ENCODE peak calls at places on chromosomes 3 and 15, in five cellular contexts. L is lower lobe of right lung, E is IMR-90, S is psoas muscle, C is tibial artery. D is an unnamed sample. For H3K27me3, the result is how much of the 10 kb centered on the place peaks cover.

GRCh38 chr3:138259126-138259525 is 70.5 kb downstream of the NME9 start:
- DNase-seq in C (no peak), E (no peak), L (no peak), S (no peak), D (no peak)

GRCh38 chr3:70245746-70246525 is 66.5 kb downstream of the MDFIC2 start:
- DNase-seq in E (no peak), L (no peak), S (no peak), C (no peak), D (no peak)

GRCh38 chr15:90471126-90471525 is 58.6 kb upstream of the CRTC3 start:
- DNase-seq in E (no peak), L (no peak), S (no peak), C (no peak), D (no peak)

GRCh38 chr15:75644376-75644775 is 3.3 kb upstream of the SNX33 start:
- DNase-seq in C (no peak), E (peak), S (no peak), L (no peak), D (no peak)

GRCh38 chr15:95872366-95872771 is 458.1 kb upstream of the NR2F2 start:
- DNase-seq in S (no peak), C (no peak), L (no peak), E (peak), D (peak)

GRCh38 chr15:77659350-77660321 is 26.9 kb upstream of the LINGO1 start:
- DNase-seq in L (peak), S (peak), E (peak), C (no peak), D (peak)

GRCh38 chr15:40909662-40910625 is 15.7 kb downstream of the VPS18 start:
- DNase-seq in L (peak), E (no peak), C (no peak), S (peak), D (no peak)

GRCh38 chr3:13077431-13078157 is 4.4 kb upstream of the IQSEC1 start:
- DNase-seq in C (peak), S (peak), L (no peak), E (no peak), D (no peak)

GRCh38 chr3:185824051-185824466 is 783 bp downstream of the IGF2BP2 start:
- DNase-seq in S (no peak), E (no peak), L (peak), C (no peak), D (no peak)

DNA sequence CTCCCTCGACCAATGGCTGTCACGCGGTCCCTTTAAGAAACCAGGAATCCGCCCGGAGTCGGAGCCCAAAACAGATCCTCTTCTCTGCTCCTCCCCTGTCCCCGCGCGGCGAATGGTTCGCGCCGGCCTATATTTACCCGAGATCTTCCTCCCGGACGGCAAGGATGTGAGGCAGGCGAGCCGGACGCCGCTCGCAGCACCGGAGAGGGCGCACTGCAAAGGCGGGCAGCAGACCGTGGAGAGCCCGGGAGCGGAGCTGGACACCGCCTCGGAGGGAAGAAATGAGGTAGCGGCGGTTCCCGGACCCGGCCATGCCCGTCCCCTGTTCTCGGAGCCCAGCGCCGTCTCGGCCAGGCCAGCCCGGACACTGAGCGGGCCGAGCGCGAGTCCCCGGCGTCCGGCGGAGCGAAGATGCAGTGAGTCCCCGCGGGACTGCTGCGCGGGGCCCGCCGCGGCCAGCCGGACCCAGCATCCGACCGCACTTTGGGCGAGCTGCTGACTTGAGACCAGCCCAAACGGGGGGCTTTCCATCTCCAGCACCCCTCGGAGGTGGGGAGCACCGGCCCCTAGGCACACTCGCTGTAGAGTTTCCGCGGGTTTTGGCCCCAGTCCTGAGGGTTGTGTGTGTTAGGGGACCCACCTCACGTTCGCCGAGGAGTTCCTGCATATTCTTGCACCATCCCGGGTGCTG is at the start of gene FAM43A:
- DNase-seq in C (peak), E (peak), L (peak), S (peak), D (no peak)
- TF ChIP-seq CTCF in C (peak), E (peak), L (peak), S (peak), D (peak)

GRCh38 chr3:149536429-149536828 is 61.9 kb downstream of the TM4SF4 start:
- DNase-seq in L (peak), S (peak), E (no peak), C (no peak), D (no peak)
- H3K4me3 ChIP-seq in L (no peak), S (peak), E (no peak), C (peak), D (no peak)

GRCh38 chr3:128473737-128474136 is 7.0 kb upstream of the DNAJB8 start:
- DNase-seq in S (no peak), L (no peak), E (no peak), C (no peak), D (no peak)

GRCh38 chr3:128472462-128473179 is 5.9 kb upstream of the DNAJB8 start:
- DNase-seq in E (no peak), S (no peak), L (no peak), C (no peak), D (no peak)

GRCh38 chr3:128471720-128472119 is 5.0 kb upstream of the DNAJB8 start:
- DNase-seq in S (no peak), E (no peak), C (no peak), L (no peak), D (no peak)

GRCh38 chr3:128475355-128475754 is 8.7 kb upstream of the DNAJB8 start:
- DNase-seq in L (no peak), E (no peak), S (no peak), C (no peak), D (no peak)

GRCh38 chr3:128473180-128473519 is 6.5 kb upstream of the DNAJB8 start:
- DNase-seq in C (no peak), L (no peak), E (no peak), S (no peak), D (no peak)
- H3K27me3 ChIP-seq in C (under half), L (under half), E (half or more), S (under half), D (under half)

GRCh38 chr15:64624242-64624641 is 151.1 kb downstream of the RBPMS2 start:
- DNase-seq in E (no peak), L (no peak), S (no peak), C (no peak), D (no peak)
- TF ChIP-seq CTCF in E (no peak), L (no peak), S (no peak), C (no peak), D (no peak)

DNA sequence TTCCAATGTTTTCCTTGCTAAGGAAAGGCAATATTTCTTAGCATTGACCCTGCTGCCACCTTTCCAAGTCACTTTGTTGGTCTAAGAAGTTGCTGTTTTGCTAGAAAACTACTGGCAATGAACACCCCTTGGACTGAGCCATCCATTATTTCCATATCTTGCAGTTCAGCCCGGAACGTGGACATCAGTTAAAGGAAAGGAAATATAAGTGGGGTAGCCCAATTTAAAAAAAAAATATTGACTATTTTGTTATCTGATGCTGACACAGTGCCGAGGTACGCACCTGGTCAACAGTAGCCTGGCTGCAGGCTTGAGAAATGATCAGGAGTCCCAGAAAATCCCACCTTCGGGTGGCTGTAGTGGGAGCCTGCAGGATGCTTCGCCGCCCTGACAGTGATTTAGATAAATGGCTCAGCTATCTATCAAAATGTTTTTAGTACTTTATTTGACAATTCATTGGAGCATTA is 1.4 kb downstream of the RARB start:
- DNase-seq in S (no peak), E (no peak), C (no peak), L (no peak), D (no peak)
- H3K4me3 ChIP-seq in S (peak), E (no peak), C (peak), L (peak), D (peak)

DNA sequence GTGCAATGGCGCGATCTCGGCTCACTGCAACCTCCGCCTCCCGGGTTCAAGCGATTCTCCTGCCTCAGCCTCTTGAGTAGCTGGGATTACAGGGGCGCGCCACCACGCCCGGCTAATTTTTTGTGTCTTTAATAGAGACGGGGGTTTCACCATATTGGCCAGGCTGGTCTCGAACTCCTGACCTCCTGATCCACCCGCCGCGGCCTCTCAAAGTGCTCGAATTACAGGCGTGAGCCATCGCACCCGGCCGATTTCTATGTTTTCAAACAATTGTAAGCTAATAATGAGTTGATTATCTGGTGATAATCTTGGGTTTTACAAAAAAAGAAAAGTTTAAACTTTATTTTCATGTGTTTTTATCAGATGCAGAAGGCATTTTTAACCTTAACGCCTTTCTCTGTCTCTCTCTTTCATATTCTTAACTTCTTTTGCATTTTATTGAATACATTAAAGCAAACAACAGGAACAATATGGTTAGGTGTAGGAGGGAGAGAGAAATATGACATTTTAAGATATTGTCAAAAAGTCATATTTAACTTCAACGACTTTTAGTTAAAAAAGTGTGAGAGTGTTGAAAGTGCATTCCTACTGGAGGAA is 3.2 kb upstream of the MEIS2 start:
- DNase-seq in L (no peak), E (no peak), C (no peak), S (no peak), D (no peak)
- H3K27me3 ChIP-seq in L (half or more), E (under half), C (under half), S (under half), D (under half)

DNA sequence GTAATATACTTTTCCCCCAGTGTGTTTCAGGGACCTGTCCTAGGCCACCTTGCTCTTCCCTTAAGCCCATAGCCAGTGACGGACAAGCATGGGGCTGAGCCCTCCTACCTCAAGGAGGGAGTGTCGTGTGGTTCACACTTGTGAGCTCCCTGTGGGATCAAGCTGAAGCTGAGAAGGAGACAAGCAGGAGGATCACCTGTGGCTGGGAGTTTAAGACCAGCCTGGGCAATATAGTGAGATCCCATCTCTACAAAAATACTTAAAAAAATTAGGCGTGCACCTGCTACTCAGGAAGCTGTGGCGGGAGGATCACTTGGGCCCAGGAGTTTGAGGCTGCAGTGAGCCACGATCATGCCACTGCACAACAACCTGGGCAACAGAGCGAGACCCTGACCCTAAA is 76.7 kb upstream of the RPL35A start:
- DNase-seq in S (no peak), L (no peak), E (no peak), C (no peak), D (no peak)
- TF ChIP-seq CTCF in S (no peak), L (no peak), E (no peak), C (no peak), D (no peak)

GRCh38 chr3:142209655-142210054 is 15.7 kb downstream of the GK5 start:
- DNase-seq in E (peak), S (no peak), C (peak), L (no peak), D (no peak)

GRCh38 chr3:142211034-142211433 is 14.4 kb downstream of the GK5 start:
- DNase-seq in L (no peak), E (no peak), C (no peak), S (no peak), D (no peak)

GRCh38 chr3:142213298-142213697 is 12.1 kb downstream of the GK5 start:
- DNase-seq in C (no peak), E (no peak), S (no peak), L (no peak), D (no peak)

GRCh38 chr3:142210608-142211007 is 14.8 kb downstream of the GK5 start:
- DNase-seq in L (no peak), C (no peak), E (no peak), S (no peak), D (no peak)

DNA sequence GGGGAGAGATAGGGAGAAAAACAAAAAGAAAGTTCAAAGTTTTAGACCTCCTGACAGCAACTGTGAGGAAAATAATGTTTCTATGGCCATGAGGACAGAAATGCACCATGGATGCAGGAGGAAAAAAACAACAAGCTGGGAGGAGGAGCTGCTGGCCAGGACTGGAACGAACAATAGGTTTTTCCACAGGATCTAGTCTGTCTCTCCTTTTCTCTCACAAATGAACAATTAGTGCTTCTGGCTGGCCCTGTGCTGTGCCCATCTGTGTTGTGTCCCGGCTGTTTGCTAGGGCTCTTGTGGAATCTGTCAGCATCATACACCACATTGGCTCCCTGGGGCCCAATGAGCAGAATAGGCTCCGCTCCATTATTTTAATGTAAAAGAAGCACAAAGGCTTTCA is 15.2 kb downstream of the GK5 start:
- DNase-seq in S (no peak), L (no peak), E (no peak), C (no peak), D (no peak)
- H3K4me3 ChIP-seq in S (no peak), L (no peak), E (no peak), C (no peak), D (no peak)

DNA sequence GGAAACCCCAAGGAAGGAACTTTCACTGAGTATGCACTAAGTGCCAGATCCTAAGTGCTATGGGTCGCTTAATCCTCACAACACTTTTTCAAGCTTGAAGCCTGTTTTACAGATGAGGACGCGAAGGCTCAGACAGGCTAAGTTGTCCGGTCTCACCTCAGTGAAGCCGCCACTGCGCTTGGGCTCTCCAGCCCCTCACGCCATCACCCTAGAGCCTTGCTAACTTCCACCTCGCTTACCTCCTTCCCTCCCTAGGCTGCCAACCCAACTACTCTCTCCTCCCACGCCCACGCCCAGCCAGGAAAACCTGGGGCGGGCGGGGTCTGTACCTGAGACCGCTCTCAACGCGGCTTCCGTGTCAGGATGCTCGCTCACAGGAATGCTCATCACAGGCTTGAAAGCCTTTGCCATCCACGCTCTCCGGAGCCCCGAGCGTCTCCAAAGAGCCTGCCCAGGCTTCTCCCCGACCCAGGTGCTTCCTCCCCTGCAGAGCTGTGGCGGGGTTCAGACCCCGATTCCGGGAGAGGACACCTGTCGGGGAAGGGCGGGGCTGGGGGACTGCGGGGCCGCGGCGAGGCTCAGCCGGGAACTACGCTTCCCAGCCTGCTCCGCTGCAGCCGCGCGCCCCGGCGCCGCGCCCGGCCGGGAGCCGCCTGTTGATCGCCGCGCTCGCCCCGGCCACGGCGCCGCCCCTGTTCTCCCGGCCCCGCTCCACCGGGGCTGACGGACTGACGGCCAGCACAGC is at the start of gene TMOD2:
- DNase-seq in C (no peak), L (peak), E (peak), S (peak), D (no peak)
- H3K27me3 ChIP-seq in C (under half), L (under half), E (under half), S (under half), D (under half)

GRCh38 chr3:101689291-101689690 is 2.8 kb upstream of the RPL24 start:
- DNase-seq in S (no peak), L (no peak), E (no peak), C (no peak), D (no peak)

GRCh38 chr3:101685870-101686307 is 629 bp downstream of the RPL24 start:
- DNase-seq in S (no peak), C (no peak), E (no peak), L (no peak), D (no peak)

GRCh38 chr3:101695779-101696372 is 9.4 kb upstream of the RPL24 start:
- DNase-seq in L (no peak), E (peak), C (no peak), S (no peak), D (no peak)

GRCh38 chr3:101687142-101687931 is 819 bp upstream of the RPL24 start:
- DNase-seq in L (no peak), E (no peak), C (no peak), S (no peak), D (no peak)

GRCh38 chr3:101690972-101691371 is 4.5 kb upstream of the RPL24 start:
- DNase-seq in E (no peak), L (no peak), S (no peak), C (no peak), D (no peak)
- TF ChIP-seq CTCF in E (no peak), L (no peak), S (no peak), C (no peak), D (no peak)